ENCODE peak calls at places on chromosomes 1 and 21, in nine cellular contexts. One of them, this sample, is unnamed.
A peak's percentile ranks its signal among the peaks of the same experiment; 100 is the strongest.

GRCh38 chr21:38920631-38921398 is 115.1 kb downstream of the ETS2 start:
- DNase-seq in endodermal cell: peak; percentile 21
- DNase-seq in lung: no peak
- DNase-seq in A549: peak; percentile 18
- DNase-seq in fibroblast of lung: peak; percentile 80
- DNase-seq in naive thymus-derived CD4-positive, alpha-beta T cell: no peak
- DNase-seq in GM23338: no peak
- DNase-seq in colonic mucosa: no peak
- DNase-seq in tibial nerve: no peak
- DNase-seq in this sample: no peak

GRCh38 chr1:162732566-162733335 is 57.8 kb upstream of the HSD17B7 start:
- DNase-seq in endodermal cell: peak; percentile 49
- DNase-seq in lung: no peak
- DNase-seq in A549: no peak
- DNase-seq in fibroblast of lung: no peak
- DNase-seq in naive thymus-derived CD4-positive, alpha-beta T cell: no peak
- DNase-seq in GM23338: no peak
- DNase-seq in colonic mucosa: peak; percentile 35
- DNase-seq in tibial nerve: no peak
- DNase-seq in this sample: peak; percentile 91

GRCh38 chr21:46622226-46622625 is 13.2 kb upstream of the PRMT2 start:
- DNase-seq in endodermal cell: no peak
- DNase-seq in lung: no peak
- DNase-seq in A549: no peak
- DNase-seq in fibroblast of lung: no peak
- DNase-seq in naive thymus-derived CD4-positive, alpha-beta T cell: peak; percentile 58
- DNase-seq in GM23338: peak; percentile 18
- DNase-seq in colonic mucosa: no peak
- DNase-seq in tibial nerve: no peak
- DNase-seq in this sample: peak; percentile 78

GRCh38 chr21:43626390-43626789 is 32.9 kb downstream of the HSF2BP start:
- DNase-seq in endodermal cell: no peak
- DNase-seq in lung: no peak
- DNase-seq in A549: no peak
- DNase-seq in fibroblast of lung: peak; percentile 71
- DNase-seq in naive thymus-derived CD4-positive, alpha-beta T cell: no peak
- DNase-seq in GM23338: no peak
- DNase-seq in colonic mucosa: no peak
- DNase-seq in tibial nerve: no peak
- DNase-seq in this sample: no peak

GRCh38 chr21:41950941-41951408 is 2.8 kb downstream of the C2CD2 start:
- DNase-seq in endodermal cell: peak; percentile 75
- DNase-seq in lung: no peak
- DNase-seq in A549: no peak
- DNase-seq in fibroblast of lung: no peak
- DNase-seq in naive thymus-derived CD4-positive, alpha-beta T cell: no peak
- DNase-seq in GM23338: peak; percentile 65
- DNase-seq in colonic mucosa: no peak
- DNase-seq in tibial nerve: no peak
- DNase-seq in this sample: peak; percentile 46

GRCh38 chr21:26409735-26410134 is 163.4 kb downstream of the CYYR1 start:
- DNase-seq in endodermal cell: no peak
- DNase-seq in lung: no peak
- DNase-seq in A549: no peak
- DNase-seq in fibroblast of lung: no peak
- DNase-seq in naive thymus-derived CD4-positive, alpha-beta T cell: no peak
- DNase-seq in GM23338: no peak
- DNase-seq in colonic mucosa: no peak
- DNase-seq in tibial nerve: no peak
- DNase-seq in this sample: no peak

GRCh38 chr1:15176898-15177665 is 23.5 kb downstream of the TMEM51 start:
- DNase-seq in endodermal cell: no peak
- DNase-seq in lung: no peak
- DNase-seq in A549: no peak
- DNase-seq in fibroblast of lung: no peak
- DNase-seq in naive thymus-derived CD4-positive, alpha-beta T cell: no peak
- DNase-seq in GM23338: no peak
- DNase-seq in colonic mucosa: peak; percentile 35
- DNase-seq in tibial nerve: no peak
- DNase-seq in this sample: no peak

GRCh38 chr1:33378976-33379375 is 51.9 kb downstream of the PHC2 start:
- DNase-seq in endodermal cell: no peak
- DNase-seq in lung: no peak
- DNase-seq in A549: no peak
- DNase-seq in fibroblast of lung: no peak
- DNase-seq in naive thymus-derived CD4-positive, alpha-beta T cell: no peak
- DNase-seq in GM23338: no peak
- DNase-seq in colonic mucosa: no peak
- DNase-seq in tibial nerve: no peak
- DNase-seq in this sample: peak; percentile 46

GRCh38 chr1:110003747-110004428 is 19.3 kb downstream of the AHCYL1 start:
- DNase-seq in endodermal cell: peak; percentile 87
- DNase-seq in lung: peak; percentile 83
- DNase-seq in A549: peak; percentile 88
- DNase-seq in fibroblast of lung: peak; percentile 99
- DNase-seq in naive thymus-derived CD4-positive, alpha-beta T cell: no peak
- DNase-seq in GM23338: peak; percentile 65
- DNase-seq in colonic mucosa: peak; percentile 72
- DNase-seq in tibial nerve: peak; percentile 56
- DNase-seq in this sample: peak; percentile 67

GRCh38 chr1:198162091-198162767 is 5.4 kb downstream of the NEK7 start:
- DNase-seq in endodermal cell: no peak
- DNase-seq in lung: no peak
- DNase-seq in A549: no peak
- DNase-seq in fibroblast of lung: no peak
- DNase-seq in naive thymus-derived CD4-positive, alpha-beta T cell: no peak
- DNase-seq in GM23338: no peak
- DNase-seq in colonic mucosa: peak; percentile 68
- DNase-seq in tibial nerve: no peak
- DNase-seq in this sample: no peak

GRCh38 chr1:19738106-19738505 is 61.6 kb downstream of the TMCO4 start:
- DNase-seq in endodermal cell: no peak
- DNase-seq in lung: no peak
- DNase-seq in A549: no peak
- DNase-seq in fibroblast of lung: no peak
- DNase-seq in naive thymus-derived CD4-positive, alpha-beta T cell: no peak
- DNase-seq in GM23338: no peak
- DNase-seq in colonic mucosa: no peak
- DNase-seq in tibial nerve: no peak
- DNase-seq in this sample: no peak

GRCh38 chr1:204545202-204545601 is 29.0 kb downstream of the MDM4 start:
- DNase-seq in endodermal cell: no peak
- DNase-seq in lung: no peak
- DNase-seq in A549: no peak
- DNase-seq in fibroblast of lung: peak; percentile 29
- DNase-seq in naive thymus-derived CD4-positive, alpha-beta T cell: no peak
- DNase-seq in GM23338: no peak
- DNase-seq in colonic mucosa: no peak
- DNase-seq in tibial nerve: no peak
- DNase-seq in this sample: no peak

GRCh38 chr21:14901482-14901958 is 163.3 kb downstream of the NRIP1 start:
- DNase-seq in endodermal cell: no peak
- DNase-seq in lung: no peak
- DNase-seq in A549: no peak
- DNase-seq in fibroblast of lung: peak; percentile 99
- DNase-seq in naive thymus-derived CD4-positive, alpha-beta T cell: no peak
- DNase-seq in GM23338: no peak
- DNase-seq in colonic mucosa: no peak
- DNase-seq in tibial nerve: no peak
- DNase-seq in this sample: no peak

GRCh38 chr1:228647523-228648444 is 87.5 kb upstream of the RHOU start:
- DNase-seq in endodermal cell: peak; percentile 90
- DNase-seq in lung: peak; percentile 35
- DNase-seq in A549: peak; percentile 92
- DNase-seq in fibroblast of lung: peak; percentile 37
- DNase-seq in naive thymus-derived CD4-positive, alpha-beta T cell: no peak
- DNase-seq in GM23338: peak; percentile 77
- DNase-seq in colonic mucosa: peak; percentile 76
- DNase-seq in tibial nerve: peak; percentile 21
- DNase-seq in this sample: peak; percentile 34
- H3K4me3 ChIP-seq in endodermal cell: peak overlapping the region; percentile 88
- H3K4me3 ChIP-seq in lung: peak overlapping the region; percentile 3
- H3K4me3 ChIP-seq in A549: peak overlapping the region; percentile 57
- H3K4me3 ChIP-seq in fibroblast of lung: peak overlapping the region; percentile 68
- H3K4me3 ChIP-seq in naive thymus-derived CD4-positive, alpha-beta T cell: peak overlapping the region; percentile 94
- H3K4me3 ChIP-seq in GM23338: peak overlapping the region; percentile 78
- H3K4me3 ChIP-seq in colonic mucosa: peak overlapping the region; percentile 42
- H3K4me3 ChIP-seq in tibial nerve: peak overlapping the region; percentile 29
- H3K4me3 ChIP-seq in this sample: peak overlapping the region; percentile 41

GRCh38 chr1:153789478-153790148 is 14.4 kb downstream of the SLC27A3 start:
- DNase-seq in endodermal cell: peak; percentile 49
- DNase-seq in lung: no peak
- DNase-seq in A549: no peak
- DNase-seq in fibroblast of lung: no peak
- DNase-seq in naive thymus-derived CD4-positive, alpha-beta T cell: no peak
- DNase-seq in GM23338: peak; percentile 39
- DNase-seq in colonic mucosa: no peak
- DNase-seq in tibial nerve: no peak
- DNase-seq in this sample: no peak
- H3K27ac ChIP-seq in endodermal cell: no peak overlapping the region
- H3K27ac ChIP-seq in lung: peak overlapping the region; percentile 92
- H3K27ac ChIP-seq in A549: no peak overlapping the region
- H3K27ac ChIP-seq in fibroblast of lung: peak overlapping the region; percentile 98
- H3K27ac ChIP-seq in naive thymus-derived CD4-positive, alpha-beta T cell: no peak overlapping the region
- H3K27ac ChIP-seq in GM23338: no peak overlapping the region
- H3K27ac ChIP-seq in colonic mucosa: peak overlapping the region; percentile 74
- H3K27ac ChIP-seq in tibial nerve: peak overlapping the region; percentile 85
- H3K27ac ChIP-seq in this sample: peak overlapping the region; percentile 99

GRCh38 chr1:200483491-200484143 is 73.8 kb upstream of the ZNF281 start:
- DNase-seq in endodermal cell: peak; percentile 87
- DNase-seq in lung: peak; percentile 60
- DNase-seq in A549: peak; percentile 95
- DNase-seq in fibroblast of lung: peak; percentile 100
- DNase-seq in naive thymus-derived CD4-positive, alpha-beta T cell: no peak
- DNase-seq in GM23338: peak; percentile 42
- DNase-seq in colonic mucosa: no peak
- DNase-seq in tibial nerve: peak; percentile 12
- DNase-seq in this sample: no peak
- H3K4me3 ChIP-seq in endodermal cell: no peak overlapping the region
- H3K4me3 ChIP-seq in lung: no peak overlapping the region
- H3K4me3 ChIP-seq in A549: no peak overlapping the region
- H3K4me3 ChIP-seq in fibroblast of lung: no peak overlapping the region
- H3K4me3 ChIP-seq in naive thymus-derived CD4-positive, alpha-beta T cell: no peak overlapping the region
- H3K4me3 ChIP-seq in GM23338: no peak overlapping the region
- H3K4me3 ChIP-seq in colonic mucosa: no peak overlapping the region
- H3K4me3 ChIP-seq in tibial nerve: no peak overlapping the region
- H3K4me3 ChIP-seq in this sample: no peak overlapping the region

GRCh38 chr21:17853393-17854275 is 34.5 kb upstream of the C21orf91 start:
- DNase-seq in endodermal cell: no peak
- DNase-seq in lung: no peak
- DNase-seq in A549: no peak
- DNase-seq in fibroblast of lung: no peak
- DNase-seq in naive thymus-derived CD4-positive, alpha-beta T cell: no peak
- DNase-seq in GM23338: no peak
- DNase-seq in colonic mucosa: no peak
- DNase-seq in tibial nerve: no peak
- DNase-seq in this sample: no peak

DNA sequence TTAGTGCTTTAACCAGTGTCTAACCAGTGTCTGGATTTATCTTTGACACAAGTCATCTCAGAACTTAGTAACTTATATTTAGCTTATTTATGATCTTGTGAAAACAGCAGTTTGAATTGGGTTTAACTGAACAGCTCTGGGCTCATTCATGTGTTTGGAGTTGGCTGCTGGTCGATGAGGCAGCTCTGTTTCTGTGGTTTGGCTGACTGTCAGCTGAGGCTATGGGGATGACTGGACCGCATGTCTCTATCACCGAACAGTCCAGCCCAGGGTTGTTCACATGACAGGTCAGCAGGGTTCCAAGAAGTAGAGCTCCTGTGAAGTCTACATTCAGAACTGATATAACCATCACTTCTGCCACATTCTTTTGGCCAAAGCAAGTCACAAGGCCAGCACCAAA is 29.1 kb upstream of the C21orf91 start:
- DNase-seq in endodermal cell: no peak
- DNase-seq in lung: no peak
- DNase-seq in A549: no peak
- DNase-seq in fibroblast of lung: peak; percentile 97
- DNase-seq in naive thymus-derived CD4-positive, alpha-beta T cell: no peak
- DNase-seq in GM23338: no peak
- DNase-seq in colonic mucosa: peak; percentile 33
- DNase-seq in tibial nerve: peak; percentile 14
- DNase-seq in this sample: no peak
- H3K27ac ChIP-seq in endodermal cell: no peak overlapping the region
- H3K27ac ChIP-seq in lung: no peak overlapping the region
- H3K27ac ChIP-seq in A549: no peak overlapping the region
- H3K27ac ChIP-seq in fibroblast of lung: peak overlapping the region; percentile 33
- H3K27ac ChIP-seq in naive thymus-derived CD4-positive, alpha-beta T cell: no peak overlapping the region
- H3K27ac ChIP-seq in GM23338: no peak overlapping the region
- H3K27ac ChIP-seq in colonic mucosa: no peak overlapping the region
- H3K27ac ChIP-seq in tibial nerve: no peak overlapping the region
- H3K27ac ChIP-seq in this sample: no peak overlapping the region

GRCh38 chr1:83641828-83642443 is 357.0 kb downstream of the TTLL7 start:
- DNase-seq in endodermal cell: no peak
- DNase-seq in lung: no peak
- DNase-seq in A549: no peak
- DNase-seq in fibroblast of lung: no peak
- DNase-seq in naive thymus-derived CD4-positive, alpha-beta T cell: no peak
- DNase-seq in GM23338: no peak
- DNase-seq in colonic mucosa: no peak
- DNase-seq in tibial nerve: no peak
- DNase-seq in this sample: peak; percentile 18

GRCh38 chr1:83637009-83637408 is 361.9 kb downstream of the TTLL7 start:
- DNase-seq in endodermal cell: no peak
- DNase-seq in lung: no peak
- DNase-seq in A549: no peak
- DNase-seq in fibroblast of lung: no peak
- DNase-seq in naive thymus-derived CD4-positive, alpha-beta T cell: no peak
- DNase-seq in GM23338: no peak
- DNase-seq in colonic mucosa: no peak
- DNase-seq in tibial nerve: no peak
- DNase-seq in this sample: no peak

GRCh38 chr1:83639785-83640184 is 359.1 kb downstream of the TTLL7 start:
- DNase-seq in endodermal cell: no peak
- DNase-seq in lung: no peak
- DNase-seq in A549: no peak
- DNase-seq in fibroblast of lung: no peak
- DNase-seq in naive thymus-derived CD4-positive, alpha-beta T cell: no peak
- DNase-seq in GM23338: no peak
- DNase-seq in colonic mucosa: no peak
- DNase-seq in tibial nerve: no peak
- DNase-seq in this sample: no peak

GRCh38 chr1:83641206-83641658 is 357.7 kb downstream of the TTLL7 start:
- DNase-seq in endodermal cell: peak; percentile 50
- DNase-seq in lung: no peak
- DNase-seq in A549: no peak
- DNase-seq in fibroblast of lung: peak; percentile 2
- DNase-seq in naive thymus-derived CD4-positive, alpha-beta T cell: no peak
- DNase-seq in GM23338: peak; percentile 43
- DNase-seq in colonic mucosa: no peak
- DNase-seq in tibial nerve: peak; percentile 11
- DNase-seq in this sample: no peak

DNA sequence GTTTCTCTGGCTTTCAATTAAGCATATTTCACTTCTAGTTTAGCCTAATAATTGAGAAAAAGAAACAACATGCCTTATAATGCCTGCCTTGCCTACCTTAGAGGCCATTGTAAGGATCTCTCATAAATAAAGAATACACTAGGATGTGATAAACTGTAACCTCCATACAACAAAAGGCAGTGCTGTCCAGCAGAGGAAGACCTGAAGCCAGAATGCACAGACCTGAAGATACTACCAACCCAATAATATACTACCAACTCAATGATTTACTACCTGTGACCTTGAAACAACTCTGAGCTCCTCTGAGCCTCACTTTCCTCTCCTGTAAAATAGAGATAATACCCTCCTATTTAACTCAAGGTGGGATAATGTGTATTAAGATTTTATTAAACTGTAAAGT is 361.3 kb downstream of the TTLL7 start:
- DNase-seq in endodermal cell: no peak
- DNase-seq in lung: no peak
- DNase-seq in A549: no peak
- DNase-seq in fibroblast of lung: no peak
- DNase-seq in naive thymus-derived CD4-positive, alpha-beta T cell: no peak
- DNase-seq in GM23338: no peak
- DNase-seq in colonic mucosa: no peak
- DNase-seq in tibial nerve: no peak
- DNase-seq in this sample: no peak
- H3K4me3 ChIP-seq in endodermal cell: no peak overlapping the region
- H3K4me3 ChIP-seq in lung: no peak overlapping the region
- H3K4me3 ChIP-seq in A549: no peak overlapping the region
- H3K4me3 ChIP-seq in fibroblast of lung: no peak overlapping the region
- H3K4me3 ChIP-seq in naive thymus-derived CD4-positive, alpha-beta T cell: no peak overlapping the region
- H3K4me3 ChIP-seq in GM23338: no peak overlapping the region
- H3K4me3 ChIP-seq in colonic mucosa: no peak overlapping the region
- H3K4me3 ChIP-seq in tibial nerve: no peak overlapping the region
- H3K4me3 ChIP-seq in this sample: no peak overlapping the region